ENCODE peak calls at places on chromosomes 3 and 15, in seven cellular contexts. F, O, R, Y, V, C and P are unnamed samples.
A peak's percentile ranks its signal among the peaks of the same experiment; 100 is the strongest.

GRCh38 chr3:29686889-29687592 is 406.2 kb downstream of the RBMS3 start:
- DNase-seq in F (no peak), O (no peak), R (no peak), Y (no peak), V (no peak), C (no peak), P (no peak)

GRCh38 chr3:37806505-37807291 is 55.0 kb upstream of the CTDSPL start:
- DNase-seq in F (no peak), O (peak; percentile 49), R (no peak), Y (no peak), V (no peak), C (no peak), P (no peak)

GRCh38 chr3:193894121-193894863 is 241.7 kb upstream of the HES1 start:
- DNase-seq in F (no peak), O (peak; percentile 67), R (peak; percentile 35), Y (no peak), V (no peak), C (peak; percentile 73), P (peak; percentile 49)

GRCh38 chr3:118527527-118528044 is 507.1 kb downstream of the IGSF11 start:
- DNase-seq in F (no peak), O (no peak), R (no peak), Y (no peak), V (no peak), C (no peak), P (no peak)

GRCh38 chr15:38069506-38069905 is 135.1 kb downstream of the TMCO5A start:
- DNase-seq in F (no peak), O (peak; percentile 74), R (no peak), Y (no peak), V (no peak), C (peak; percentile 76), P (no peak)

GRCh38 chr15:35329993-35330695 is 215.8 kb downstream of the DPH6 start:
- DNase-seq in F (no peak), O (no peak), R (no peak), Y (no peak), V (no peak), C (no peak), P (no peak)

GRCh38 chr3:120496278-120496975 is 45.6 kb upstream of the FSTL1 start:
- DNase-seq in F (no peak), O (no peak), R (no peak), Y (no peak), V (peak; percentile 42), C (no peak), P (no peak)

GRCh38 chr3:112688819-112689218 is 47.9 kb upstream of the CCDC80 start:
- DNase-seq in F (no peak), O (no peak), R (no peak), Y (no peak), V (no peak), C (no peak), P (no peak)

GRCh38 chr3:149596136-149596770 is 61.6 kb downstream of the WWTR1 start:
- DNase-seq in F (no peak), O (no peak), R (no peak), Y (no peak), V (no peak), C (no peak), P (no peak)

GRCh38 chr3:104396974-104397669 is 969.6 kb upstream of the ALCAM start:
- DNase-seq in F (no peak), O (no peak), R (no peak), Y (no peak), V (no peak), C (no peak), P (no peak)

GRCh38 chr3:188578579-188579363 is 424.8 kb downstream of the LPP start:
- DNase-seq in F (peak; percentile 32), O (no peak), R (no peak), Y (no peak), V (no peak), C (peak; percentile 32), P (peak; percentile 79)

GRCh38 chr15:48472756-48473155 is 141.5 kb downstream of the DUT start:
- DNase-seq in F (no peak), O (no peak), R (no peak), Y (no peak), V (no peak), C (no peak), P (no peak)

GRCh38 chr3:157115069-157116006 is 44.6 kb downstream of the CCNL1 start:
- DNase-seq in F (no peak), O (no peak), R (no peak), Y (peak; percentile 85), V (no peak), C (no peak), P (no peak)

GRCh38 chr15:51093488-51093864 is 1.2 kb downstream of the TNFAIP8L3 start:
- DNase-seq in F (peak; percentile 25), O (peak; percentile 31), R (no peak), Y (no peak), V (no peak), C (no peak), P (no peak)

GRCh38 chr3:152379415-152380042 is 110.8 kb downstream of the MBNL1 start:
- DNase-seq in F (no peak), O (no peak), R (no peak), Y (no peak), V (no peak), C (no peak), P (no peak)

GRCh38 chr15:29208352-29208751 is 61.3 kb downstream of the NSMCE3 start:
- DNase-seq in F (no peak), O (no peak), R (no peak), Y (peak; percentile 2), V (no peak), C (no peak), P (no peak)

GRCh38 chr3:57061556-57061955 is 1.1 kb downstream of the SPATA12 start:
- DNase-seq in F (no peak), O (no peak), R (no peak), Y (no peak), V (no peak), C (no peak), P (no peak)

GRCh38 chr3:112043621-112044201 is 9.2 kb downstream of the TMPRSS7 start:
- DNase-seq in F (peak; percentile 21), O (no peak), R (peak; percentile 32), Y (peak; percentile 58), V (no peak), C (no peak), P (peak; percentile 38)

GRCh38 chr15:58423858-58424608 is 7.8 kb upstream of the LIPC start:
- DNase-seq in F (no peak), O (no peak), R (no peak), Y (no peak), V (no peak), C (no peak), P (no peak)

GRCh38 chr3:37967252-37967881 is 23.2 kb upstream of the VILL start:
- DNase-seq in F (peak; percentile 68), O (peak; percentile 82), R (peak; percentile 73), Y (peak; percentile 78), V (no peak), C (peak; percentile 74), P (peak; percentile 67)

GRCh38 chr15:98562361-98562791 is 86.0 kb upstream of the IGF1R start:
- DNase-seq in F (no peak), O (no peak), R (no peak), Y (no peak), V (no peak), C (no peak), P (no peak)

GRCh38 chr15:31341501-31342195 is 15.0 kb downstream of the KLF13 start:
- DNase-seq in F (no peak), O (no peak), R (no peak), Y (no peak), V (no peak), C (no peak), P (no peak)
- H3K4me1 ChIP-seq in F (peaks cover 82% of the 10 kb centered on the region), O (peaks cover 91% of the 10 kb centered on the region), R (peaks cover 100% of the 10 kb centered on the region), Y (peaks cover 32% of the 10 kb centered on the region), V (peaks cover 100% of the 10 kb centered on the region), C (peaks cover 100% of the 10 kb centered on the region), P (peaks cover 100% of the 10 kb centered on the region)

DNA sequence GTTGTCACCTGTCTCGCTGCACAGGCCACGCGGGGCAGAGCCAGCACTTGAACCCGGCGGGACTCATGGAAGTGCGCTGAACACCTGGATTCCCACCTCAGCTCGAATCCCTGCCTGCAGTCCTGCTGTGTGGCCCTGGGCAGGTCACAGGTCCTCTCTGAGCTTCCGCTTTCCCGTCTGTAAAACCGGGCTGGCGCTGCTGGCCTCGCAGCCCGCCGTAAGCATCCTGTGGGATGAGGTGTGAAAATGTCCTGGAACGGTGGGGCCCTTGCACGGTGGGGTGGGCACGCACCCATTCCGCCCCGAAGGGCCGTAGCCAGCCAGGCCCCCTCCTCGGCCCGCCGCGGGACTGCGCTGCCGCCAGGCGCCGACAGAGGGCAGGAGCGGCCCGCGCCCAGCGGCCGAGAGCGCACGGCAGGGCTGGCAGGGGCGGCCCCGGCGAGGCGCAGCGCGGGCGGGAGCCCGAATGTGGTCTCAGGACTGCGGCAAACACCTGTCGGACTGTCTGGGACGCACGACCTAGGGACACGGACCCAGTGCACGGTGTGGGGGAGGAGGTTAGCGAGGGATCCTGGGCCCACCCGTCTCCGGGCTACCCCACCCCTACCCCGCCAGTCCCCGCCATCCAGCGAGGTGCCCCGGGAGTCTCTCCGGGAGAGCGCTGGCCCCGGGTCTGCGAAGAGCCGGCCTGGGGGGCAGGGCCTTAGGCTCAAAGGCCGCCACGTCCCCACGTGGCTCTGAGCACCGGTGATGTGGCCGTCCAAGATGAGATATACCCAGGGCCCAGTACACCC is 40.4 kb downstream of the DNAJB8 start:
- DNase-seq in F (peak; percentile 57), O (peak; percentile 62), R (peak; percentile 63), Y (peak; percentile 70), V (no peak), C (peak; percentile 64), P (peak; percentile 50)
- TF ChIP-seq CTCF in F (peak; percentile 97), O (peak; percentile 95), R (peak; percentile 59), Y (peak; percentile 69), V (peak; percentile 78), C (peak; percentile 87), P (peak; percentile 57)

GRCh38 chr15:73518180-73518862 is 75.4 kb downstream of the REC114 start:
- DNase-seq in F (no peak), O (no peak), R (no peak), Y (no peak), V (no peak), C (no peak), P (peak; percentile 18)

GRCh38 chr15:73518876-73519594 is 76.1 kb downstream of the REC114 start:
- DNase-seq in F (no peak), O (no peak), R (no peak), Y (no peak), V (no peak), C (no peak), P (no peak)

GRCh38 chr15:73517566-73517965 is 74.6 kb downstream of the REC114 start:
- DNase-seq in F (no peak), O (no peak), R (no peak), Y (no peak), V (no peak), C (no peak), P (peak; percentile 19)

GRCh38 chr15:73524919-73525318 is 82.0 kb downstream of the REC114 start:
- DNase-seq in F (no peak), O (no peak), R (no peak), Y (no peak), V (no peak), C (no peak), P (no peak)

DNA sequence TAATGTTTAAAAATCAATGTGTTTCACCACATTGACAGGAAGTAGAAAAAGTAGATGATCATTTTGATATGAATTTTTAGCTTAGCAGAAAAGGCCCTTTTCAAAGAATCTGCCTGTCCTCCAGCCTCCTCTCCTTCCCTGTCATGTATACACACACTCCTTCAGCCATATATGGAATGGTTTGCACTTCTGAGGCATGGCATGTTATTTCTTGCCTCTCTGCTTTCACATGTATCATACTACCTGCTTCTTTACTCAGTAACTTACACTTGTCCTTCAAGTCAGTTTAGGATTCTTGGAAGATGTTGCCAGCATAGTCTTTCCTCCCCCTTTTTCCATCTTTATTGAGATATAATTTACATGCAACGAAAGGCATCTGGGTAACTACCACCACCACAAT is 79.0 kb downstream of the REC114 start:
- DNase-seq in F (no peak), O (no peak), R (no peak), Y (no peak), V (no peak), C (no peak), P (no peak)
- H3K9me3 ChIP-seq in F (no peaks in the 10 kb centered on the region), O (no peaks in the 10 kb centered on the region), R (no peaks in the 10 kb centered on the region), Y (no peaks in the 10 kb centered on the region), V (no peaks in the 10 kb centered on the region), C (no peaks in the 10 kb centered on the region), P (no peaks in the 10 kb centered on the region)

GRCh38 chr15:67826717-67827560 is 1.6 kb downstream of the SKOR1 start:
- DNase-seq in F (no peak), O (no peak), R (no peak), Y (no peak), V (no peak), C (no peak), P (no peak)
- H3K4me1 ChIP-seq in F (no peaks in the 10 kb centered on the region), O (peaks cover 41% of the 10 kb centered on the region), R (peaks cover 75% of the 10 kb centered on the region), Y (peaks cover 30% of the 10 kb centered on the region), V (peaks cover 66% of the 10 kb centered on the region), C (peaks cover 48% of the 10 kb centered on the region), P (peaks cover 20% of the 10 kb centered on the region)